ENCODE peak calls at places on chromosomes 4 and X, in six cellular contexts. S, Z, Q, C, X and B are unnamed samples.

GRCh38 chr4:44160776-44161377 is 287.7 kb downstream of the KCTD8 start:
- DNase-seq in S (no peak), Z (no peak), Q (no peak), C (no peak), X (no peak), B (no peak)

GRCh38 chrX:126836195-126836594 is 16.7 kb downstream of the PRR32 start:
- DNase-seq in S (no peak), Z (no peak), Q (no peak), C (no peak), X (no peak), B (no peak)

GRCh38 chrX:130523460-130524394 is 121.9 kb downstream of the RBMX2 start:
- DNase-seq in S (no peak), Z (no peak), Q (no peak), C (peak; percentile 11), X (no peak), B (peak; percentile 73)

GRCh38 chr4:107035711-107036601 is at the start of gene DKK2:
- DNase-seq in S (no peak), Z (peak; percentile 89), Q (no peak), C (peak; percentile 44), X (no peak), B (peak; percentile 29)

GRCh38 chrX:134631404-134632346 is 26.6 kb downstream of the PLAC1 start:
- DNase-seq in S (no peak), Z (no peak), Q (no peak), C (peak; percentile 83), X (no peak), B (no peak)

GRCh38 chr4:14178421-14178820 is 550.9 kb upstream of the BOD1L1 start:
- DNase-seq in S (no peak), Z (no peak), Q (no peak), C (peak; percentile 61), X (no peak), B (no peak)

GRCh38 chr4:26330186-26330787 is 9.5 kb downstream of the RBPJ start:
- DNase-seq in S (no peak), Z (no peak), Q (no peak), C (peak; percentile 71), X (no peak), B (no peak)

GRCh38 chr4:174365018-174365587 is 81.4 kb downstream of the CEP44 start:
- DNase-seq in S (no peak), Z (no peak), Q (no peak), C (peak; percentile 69), X (no peak), B (peak; percentile 28)

GRCh38 chr4:14196141-14196540 is 568.6 kb upstream of the BOD1L1 start:
- DNase-seq in S (no peak), Z (no peak), Q (no peak), C (peak; percentile 75), X (no peak), B (peak; percentile 33)

GRCh38 chr4:38948551-38948950 is 80.9 kb downstream of the FAM114A1 start:
- DNase-seq in S (no peak), Z (no peak), Q (no peak), C (peak; percentile 95), X (no peak), B (no peak)

GRCh38 chrX:117743469-117744251 is 372.9 kb downstream of the KLHL13 start:
- DNase-seq in S (no peak), Z (no peak), Q (no peak), C (peak; percentile 1), X (no peak), B (peak; percentile 10)

GRCh38 chr4:41496980-41497379 is 41.0 kb upstream of the LIMCH1 start:
- DNase-seq in S (no peak), Z (no peak), Q (no peak), C (no peak), X (no peak), B (no peak)

GRCh38 chr4:2243682-2244380 is 1.9 kb upstream of the HAUS3 start:
- DNase-seq in S (no peak), Z (no peak), Q (no peak), C (peak; percentile 66), X (no peak), B (no peak)

GRCh38 chr4:101911616-101912015 is 121.1 kb downstream of the BANK1 start:
- DNase-seq in S (no peak), Z (no peak), Q (no peak), C (no peak), X (no peak), B (no peak)

GRCh38 chrX:66677430-66677829 is 38.6 kb upstream of the EDA2R start:
- DNase-seq in S (no peak), Z (no peak), Q (no peak), C (peak; percentile 84), X (no peak), B (no peak)

GRCh38 chr4:134906404-134907023 is 704.9 kb upstream of the PABPC4L start:
- DNase-seq in S (no peak), Z (no peak), Q (no peak), C (no peak), X (no peak), B (peak; percentile 18)

GRCh38 chr4:155761047-155761446 is 2.2 kb downstream of the GUCY1B1 start:
- DNase-seq in S (no peak), Z (no peak), Q (no peak), C (no peak), X (no peak), B (no peak)

GRCh38 chrX:109914114-109914849 is 88.6 kb upstream of the TMEM164 start:
- DNase-seq in S (no peak), Z (no peak), Q (no peak), C (no peak), X (no peak), B (no peak)

GRCh38 chr4:98468744-98469143 is 189.7 kb downstream of the TSPAN5 start:
- DNase-seq in S (no peak), Z (no peak), Q (no peak), C (peak; percentile 67), X (no peak), B (peak; percentile 5)

GRCh38 chr4:95095352-95095974 is 337.7 kb downstream of the BMPR1B start:
- DNase-seq in S (no peak), Z (no peak), Q (no peak), C (peak; percentile 62), X (no peak), B (no peak)

GRCh38 chr4:70940134-70940533 is 38.0 kb downstream of the MOB1B start:
- DNase-seq in S (no peak), Z (no peak), Q (no peak), C (no peak), X (no peak), B (peak; percentile 21)

GRCh38 chr4:147550626-147551250 is 66.5 kb upstream of the TMEM184C start:
- DNase-seq in S (no peak), Z (no peak), Q (no peak), C (peak; percentile 93), X (no peak), B (no peak)

GRCh38 chr4:150152764-150153163 is 74.5 kb downstream of the DCLK2 start:
- DNase-seq in S (no peak), Z (no peak), Q (no peak), C (peak; percentile 70), X (no peak), B (no peak)

GRCh38 chr4:9894604-9895361 is 113.3 kb downstream of the DRD5 start:
- DNase-seq in S (no peak), Z (no peak), Q (no peak), C (no peak), X (no peak), B (no peak)

GRCh38 chrX:19790829-19791228 is 96.6 kb downstream of the SH3KBP1 start:
- DNase-seq in S (no peak), Z (no peak), Q (no peak), C (no peak), X (no peak), B (no peak)